ENCODE peak calls at places on chromosomes 16 and 17, in seven cellular contexts. E, G, H, F, X, U and T are unnamed samples.

GRCh38 chr17:35051183-35051578 is 12.3 kb downstream of the RFFL start:
- DNase-seq in E (no peak), G (peak), H (no peak), F (no peak), X (peak), U (no peak), T (no peak)

GRCh38 chr16:82639263-82639662 is 12.5 kb downstream of the CDH13 start:
- DNase-seq in E (no peak), G (no peak), H (no peak), F (no peak), X (no peak), U (no peak), T (no peak)

GRCh38 chr17:38352245-38353083 is 820 bp downstream of the SOCS7 start:
- DNase-seq in E (no peak), G (peak), H (no peak), F (peak), X (no peak), U (no peak), T (no peak)

GRCh38 chr17:9209347-9209746 is 188.0 kb downstream of the NTN1 start:
- DNase-seq in E (no peak), G (no peak), H (no peak), F (no peak), X (no peak), U (no peak), T (no peak)

GRCh38 chr16:85252461-85252860 is 140.2 kb upstream of the CIBAR2 start:
- DNase-seq in E (no peak), G (no peak), H (no peak), F (no peak), X (no peak), U (no peak), T (no peak)

GRCh38 chr16:75565640-75566039 is 539 bp upstream of the GABARAPL2 start:
- DNase-seq in E (no peak), G (no peak), H (no peak), F (no peak), X (no peak), U (no peak), T (no peak)

GRCh38 chr17:83062818-83063671 is 16.4 kb upstream of the METRNL start:
- DNase-seq in E (no peak), G (no peak), H (no peak), F (peak), X (no peak), U (no peak), T (no peak)

GRCh38 chr16:7350801-7351200 is 18.2 kb downstream of the RBFOX1 start:
- DNase-seq in E (no peak), G (no peak), H (no peak), F (no peak), X (no peak), U (no peak), T (no peak)

GRCh38 chr16:88936008-88936912 is 40.7 kb downstream of the CBFA2T3 start:
- DNase-seq in E (no peak), G (no peak), H (no peak), F (peak), X (no peak), U (no peak), T (no peak)

GRCh38 chr16:53089434-53090270 is 34.9 kb downstream of the CHD9 start:
- DNase-seq in E (no peak), G (no peak), H (no peak), F (peak), X (no peak), U (no peak), T (no peak)

GRCh38 chr16:55638256-55638655 is 17.5 kb upstream of the SLC6A2 start:
- DNase-seq in E (no peak), G (no peak), H (no peak), F (no peak), X (no peak), U (no peak), T (no peak)

GRCh38 chr17:40564883-40565744 is at the start of gene CCR7:
- DNase-seq in E (no peak), G (peak), H (peak), F (no peak), X (no peak), U (no peak), T (no peak)

GRCh38 chr17:40510328-40510648 is 8.9 kb upstream of the TNS4 start:
- DNase-seq in E (no peak), G (no peak), H (no peak), F (no peak), X (no peak), U (no peak), T (no peak)

GRCh38 chr16:4787068-4787467 is 1.1 kb downstream of the SEPTIN12 start:
- DNase-seq in E (no peak), G (no peak), H (no peak), F (no peak), X (no peak), U (no peak), T (no peak)